ENCODE peak calls at places on chromosome X, in four cellular contexts. E is K562, S is HepG2, L is H1. T is an unnamed sample.

GRCh38 chrX:131918839-131919238 is 104.3 kb upstream of the STK26 start:
- DNase-seq in L (no peak), S (no peak), E (no peak), T (no peak)

GRCh38 chrX:97609357-97609756 is 725.6 kb downstream of the RPA4 start:
- DNase-seq in S (no peak), L (no peak), E (no peak), T (no peak)

GRCh38 chrX:34943235-34943634 is 639 bp downstream of the FAM47B start:
- DNase-seq in L (no peak), S (no peak), E (no peak), T (no peak)

GRCh38 chrX:120514236-120514635 is 45.1 kb upstream of the LAMP2 start:
- DNase-seq in L (no peak), E (no peak), S (peak), T (peak)

GRCh38 chrX:34562006-34562405 is 95.1 kb downstream of the TMEM47 start:
- DNase-seq in S (no peak), E (no peak), L (no peak), T (no peak)

GRCh38 chrX:56000169-56000568 is 232.0 kb upstream of the KLF8 start:
- DNase-seq in L (no peak), S (no peak), E (no peak), T (no peak)

GRCh38 chrX:107686792-107687191 is 58.5 kb downstream of the PRPS1 start:
- DNase-seq in S (no peak), L (no peak), E (no peak), T (no peak)

GRCh38 chrX:153491351-153492152 is 3.2 kb upstream of the BGN start:
- DNase-seq in E (no peak), S (no peak), L (no peak), T (no peak)

GRCh38 chrX:9758239-9758638 is 7.4 kb downstream of the GPR143 start:
- DNase-seq in L (no peak), S (no peak), E (no peak), T (no peak)

GRCh38 chrX:52577464-52578173 is 60.8 kb upstream of the XAGE1B start:
- DNase-seq in E (no peak), S (no peak), L (no peak), T (no peak)

GRCh38 chrX:85836868-85837267 is 210.5 kb downstream of the CHM start:
- DNase-seq in L (no peak), E (no peak), S (no peak), T (no peak)

GRCh38 chrX:10681167-10681566 is 60.8 kb upstream of the MID1 start:
- DNase-seq in S (no peak), E (no peak), L (no peak), T (no peak)

GRCh38 chrX:54182864-54183613 is at the start of gene FAM120C:
- DNase-seq in L (no peak), E (peak), S (peak), T (peak)

GRCh38 chrX:47637546-47638195 is 7.9 kb upstream of the CFP start:
- DNase-seq in E (peak), S (no peak), L (no peak), T (no peak)

GRCh38 chrX:155632424-155633100 is 19.8 kb upstream of the TMLHE start:
- DNase-seq in S (no peak), E (no peak), L (no peak), T (no peak)

GRCh38 chrX:9533611-9534010 is 68.8 kb downstream of the TBL1X start:
- DNase-seq in S (no peak), L (no peak), E (no peak), T (no peak)

GRCh38 chrX:86194758-86195157 is 46.5 kb downstream of the DACH2 start:
- DNase-seq in E (no peak), S (no peak), L (no peak), T (no peak)

GRCh38 chrX:42821803-42822443 is 44.0 kb upstream of the PPP1R2C start:
- DNase-seq in L (no peak), E (no peak), S (no peak), T (no peak)

DNA sequence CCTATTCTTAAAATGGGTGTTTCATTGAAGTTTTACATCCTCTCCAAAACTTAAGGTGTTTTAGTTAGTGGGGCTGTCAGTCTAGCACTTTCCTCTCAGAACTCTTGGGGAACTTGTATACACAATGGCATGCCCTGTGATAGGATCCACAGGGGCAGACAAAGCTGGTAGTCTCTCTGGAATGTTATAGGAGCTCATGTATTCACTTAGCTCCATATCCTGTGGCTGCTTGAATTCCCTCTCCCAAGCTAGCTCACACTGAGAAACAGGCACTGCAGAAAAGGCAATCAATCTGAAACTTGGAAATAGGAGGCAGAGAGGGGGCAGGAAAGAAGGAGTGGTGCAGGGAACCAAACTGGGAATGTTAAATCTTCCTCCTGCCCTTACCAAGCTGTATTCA is 26.3 kb upstream of the ARMCX2 start:
- DNase-seq in S (no peak), L (no peak), E (no peak), T (no peak)
- TF ChIP-seq PHF8 in S (no peak), L (no peak), E (no peak), T (no peak)

DNA sequence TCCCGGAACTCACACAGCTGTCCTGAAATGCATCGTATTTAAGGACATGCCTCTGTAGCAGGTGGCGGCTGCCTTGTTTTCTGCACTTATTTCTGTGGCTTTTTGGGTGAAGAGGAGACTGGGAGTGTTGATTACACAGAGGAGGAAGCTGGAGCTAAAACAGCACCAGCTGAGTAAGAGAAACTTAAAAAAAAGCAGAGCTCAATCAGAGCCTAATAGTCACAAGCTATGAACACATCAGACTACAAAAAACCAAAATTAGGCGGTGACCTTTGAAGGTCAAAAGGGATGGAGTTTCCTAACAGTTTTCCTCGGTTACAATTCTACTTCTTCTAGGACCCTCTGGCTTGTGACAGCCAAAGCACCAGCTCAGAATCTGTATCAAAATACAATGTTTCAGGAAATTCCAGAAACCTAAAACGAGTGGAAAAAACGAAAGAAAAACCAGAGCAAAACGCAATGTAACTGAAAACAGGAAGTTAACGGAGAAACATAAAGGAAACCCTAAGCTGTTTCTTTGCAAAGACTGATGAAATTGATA is 13.5 kb downstream of the PRKX start:
- DNase-seq in E (no peak), L (no peak), S (no peak), T (no peak)
- TF ChIP-seq RAD21 in E (no peak), L (no peak), S (no peak), T (no peak)

GRCh38 chrX:134935286-134935685 is 55.5 kb upstream of the SMIM10 start:
- DNase-seq in L (no peak), E (no peak), S (no peak), T (no peak)
- H3K4me3 ChIP-seq in L (no peak), E (no peak), S (no peak), T (no peak)

GRCh38 chrX:105471597-105471996 is 251.1 kb upstream of the TEX13A start:
- DNase-seq in S (no peak), E (no peak), L (no peak), T (no peak)

GRCh38 chrX:105475801-105476200 is 255.3 kb upstream of the TEX13A start:
- DNase-seq in L (no peak), E (no peak), S (no peak), T (no peak)

GRCh38 chrX:105480646-105481310 is 260.3 kb upstream of the TEX13A start:
- DNase-seq in E (no peak), L (no peak), S (no peak), T (no peak)

GRCh38 chrX:105483011-105483410 is 262.5 kb upstream of the TEX13A start:
- DNase-seq in L (no peak), S (no peak), E (no peak), T (no peak)

DNA sequence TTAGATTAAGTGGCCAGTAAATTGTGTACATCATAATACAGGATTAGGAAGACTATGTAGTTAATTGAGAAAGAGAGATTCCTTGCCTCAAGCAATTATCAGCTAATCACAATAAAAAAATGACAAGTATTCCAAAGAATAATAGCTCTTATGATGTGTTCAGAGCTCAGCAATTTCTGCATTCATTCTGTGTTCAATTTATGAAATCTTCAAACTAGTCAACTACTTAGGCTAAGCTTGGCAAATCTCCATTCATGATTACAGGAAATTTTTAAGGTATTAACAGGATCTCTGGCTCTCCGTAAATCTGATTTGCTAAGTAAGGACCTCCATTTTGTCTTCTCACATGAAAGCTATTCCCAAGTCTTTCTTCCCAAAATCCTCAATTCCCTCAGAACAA is 256.9 kb upstream of the TEX13A start:
- DNase-seq in L (no peak), E (no peak), S (no peak), T (no peak)
- TF ChIP-seq PHF8 in L (no peak), E (no peak), S (no peak), T (no peak)

GRCh38 chrX:67692246-67692645 is 148.4 kb downstream of the AR start:
- DNase-seq in S (no peak), L (no peak), E (no peak), T (no peak)
- TF ChIP-seq RAD21 in S (no peak), L (no peak), E (no peak), T (no peak)

DNA sequence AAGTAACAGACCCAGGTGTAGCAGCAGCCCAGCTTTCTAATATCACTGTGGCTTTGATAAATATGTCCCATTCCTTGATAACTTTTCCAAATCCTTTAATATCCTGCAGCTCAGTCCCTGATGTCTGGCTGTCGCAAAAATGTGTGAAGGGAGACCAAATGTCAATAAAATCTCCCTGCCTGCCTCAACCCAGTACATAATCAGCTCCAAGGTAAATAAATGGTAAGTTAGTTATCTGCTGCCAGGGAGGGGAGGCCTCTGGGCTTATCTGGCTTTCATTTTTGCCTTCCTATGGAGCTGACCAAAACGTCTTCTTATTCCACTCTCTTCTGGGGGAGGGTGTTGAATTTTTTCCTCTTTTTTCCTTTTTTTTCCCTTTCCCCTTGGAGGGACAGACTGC is 630.6 kb downstream of the MID1IP1 start:
- DNase-seq in L (no peak), E (no peak), S (no peak), T (no peak)
- H3K4me3 ChIP-seq in L (no peak), E (no peak), S (no peak), T (no peak)

GRCh38 chrX:75781618-75782017 is 3.4 kb downstream of the MAGEE2 start:
- DNase-seq in E (no peak), L (no peak), S (no peak), T (no peak)
- TF ChIP-seq PHF8 in E (no peak), L (no peak), S (no peak), T (no peak)

DNA sequence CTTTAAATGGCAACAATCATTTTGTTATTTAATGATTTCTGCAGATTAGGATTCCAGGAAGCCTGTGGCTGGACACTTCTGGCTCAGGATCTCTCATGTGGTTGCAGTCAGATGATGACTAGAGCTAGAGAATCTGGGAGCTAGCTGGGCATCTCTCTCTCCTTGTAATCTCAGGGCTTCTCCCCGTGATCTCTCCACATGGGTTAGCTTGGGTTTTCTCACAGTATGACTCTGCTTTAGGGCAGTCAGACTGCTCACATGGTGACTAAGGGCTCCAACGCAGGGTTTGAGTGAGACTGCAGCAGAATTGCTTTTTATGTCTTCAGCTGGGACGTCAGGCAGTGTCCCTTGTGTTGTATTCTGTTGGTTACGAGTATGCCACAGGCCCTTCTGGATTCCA is 361.4 kb downstream of the CBLL2 start:
- DNase-seq in E (no peak), S (no peak), L (no peak), T (no peak)
- TF ChIP-seq RAD21 in E (no peak), S (no peak), L (no peak), T (no peak)

GRCh38 chrX:139194571-139195280 is 335.8 kb upstream of the F9 start:
- DNase-seq in S (no peak), L (no peak), E (peak), T (no peak)
- H3K4me3 ChIP-seq in S (no peak), L (peak), E (peak), T (peak)

DNA sequence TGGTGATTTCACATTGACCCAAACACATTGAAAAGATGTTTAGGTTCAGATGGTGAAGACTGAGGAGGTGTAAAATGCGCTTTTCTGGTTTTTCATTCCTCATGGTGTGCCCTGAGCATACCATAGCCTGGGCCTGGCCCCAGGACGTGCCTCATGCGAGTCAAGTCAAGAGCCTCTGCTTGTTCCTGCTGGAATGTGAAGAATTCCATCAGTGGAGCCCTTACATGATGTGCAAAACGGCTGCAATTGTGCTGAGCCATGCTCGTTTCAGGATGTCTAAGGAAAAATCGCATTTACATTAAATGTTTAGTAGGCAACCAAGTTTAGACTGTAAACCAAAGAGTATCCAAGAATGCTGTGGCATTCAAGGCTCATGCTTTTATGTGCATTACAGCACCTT is 34.9 kb downstream of the GYG2 start:
- DNase-seq in L (no peak), S (no peak), E (no peak), T (no peak)
- TF ChIP-seq PHF8 in L (no peak), S (no peak), E (no peak), T (no peak)